ENCODE peak calls at places on chromosomes 2 and 18, in five cellular contexts. X is psoas muscle; T is left lung; D is KBM-7; U is stimulated activated CD4-positive, alpha-beta T cell treated with anti-CD3 and anti-CD28 coated beads, TNF-alpha, amount 100 ng/mL, for 48 hours. N is an unnamed sample.
A peak's percentile ranks its signal among the peaks of the same experiment; 100 is the strongest.

GRCh38 chr18:79575891-79576685 is 103.5 kb upstream of the CTDP1 start:
- DNase-seq in X (peak; percentile 68), T (peak; percentile 33), D (no peak), U (no peak), N (peak; percentile 40)

GRCh38 chr2:170266358-170266757 is 88.4 kb downstream of the MYO3B start:
- DNase-seq in X (no peak), T (no peak), D (no peak), U (no peak), N (no peak)

GRCh38 chr2:55357907-55358306 is 61.7 kb downstream of the CCDC88A start:
- DNase-seq in X (no peak), T (no peak), D (no peak), U (no peak), N (no peak)

GRCh38 chr18:44238911-44239310 is 441.8 kb upstream of the SETBP1 start:
- DNase-seq in X (no peak), T (no peak), D (no peak), U (no peak), N (no peak)

GRCh38 chr2:108922141-108922915 is 66.7 kb downstream of the EDAR start:
- DNase-seq in X (no peak), T (no peak), D (no peak), U (no peak), N (no peak)

GRCh38 chr2:6657872-6658271 is 207.8 kb downstream of the CMPK2 start:
- DNase-seq in X (no peak), T (no peak), D (no peak), U (no peak), N (no peak)

GRCh38 chr2:224252601-224253000 is 149.3 kb downstream of the FAM124B start:
- DNase-seq in X (no peak), T (no peak), D (no peak), U (no peak), N (no peak)

GRCh38 chr2:96156926-96157648 is 11.8 kb upstream of the DUSP2 start:
- DNase-seq in X (peak; percentile 42), T (no peak), D (no peak), U (no peak), N (no peak)

GRCh38 chr18:27991391-27991790 is 185.5 kb downstream of the CDH2 start:
- DNase-seq in X (no peak), T (no peak), D (no peak), U (no peak), N (no peak)

GRCh38 chr18:79579807-79580480 is 99.7 kb upstream of the CTDP1 start:
- DNase-seq in X (peak; percentile 42), T (peak; percentile 28), D (no peak), U (no peak), N (no peak)

GRCh38 chr2:172420096-172420671 is 7.2 kb upstream of the ITGA6 start:
- DNase-seq in X (no peak), T (no peak), D (no peak), U (no peak), N (no peak)

GRCh38 chr2:232368311-232368731 is 10.2 kb upstream of the ALPP start:
- DNase-seq in X (no peak), T (no peak), D (no peak), U (no peak), N (no peak)

GRCh38 chr2:113818382-113818951 is 62.0 kb upstream of the SLC35F5 start:
- DNase-seq in X (peak; percentile 58), T (peak; percentile 61), D (no peak), U (no peak), N (no peak)

GRCh38 chr18:49041677-49042570 is 91.2 kb upstream of the SMAD7 start:
- DNase-seq in X (no peak), T (no peak), D (peak; percentile 48), U (no peak), N (peak; percentile 71)

GRCh38 chr2:177998006-177998405 is 74.6 kb downstream of the PDE11A start:
- DNase-seq in X (no peak), T (no peak), D (no peak), U (no peak), N (no peak)

GRCh38 chr2:110126926-110127325 is 11.3 kb upstream of the MALL start:
- DNase-seq in X (no peak), T (no peak), D (no peak), U (no peak), N (no peak)

GRCh38 chr2:218517434-218518206 is 50.5 kb downstream of the USP37 start:
- DNase-seq in X (no peak), T (no peak), D (no peak), U (no peak), N (no peak)

GRCh38 chr2:138237657-138238384 is 263.7 kb upstream of the SPOPL start:
- DNase-seq in X (no peak), T (no peak), D (no peak), U (no peak), N (no peak)

GRCh38 chr2:163395602-163396001 is 340.2 kb downstream of the FIGN start:
- DNase-seq in X (no peak), T (no peak), D (no peak), U (no peak), N (no peak)

GRCh38 chr2:239577306-239577705 is 176.5 kb upstream of the HDAC4 start:
- DNase-seq in X (peak; percentile 39), T (no peak), D (no peak), U (no peak), N (no peak)

GRCh38 chr18:44128365-44128764 is 552.3 kb upstream of the SETBP1 start:
- DNase-seq in X (no peak), T (no peak), D (no peak), U (no peak), N (no peak)

GRCh38 chr2:239130041-239130440 is 270.8 kb downstream of the HDAC4 start:
- DNase-seq in X (peak; percentile 34), T (no peak), D (no peak), U (no peak), N (no peak)

GRCh38 chr2:25042321-25043240 is 705 bp downstream of the EFR3B start:
- DNase-seq in X (peak; percentile 67), T (peak; percentile 35), D (peak; percentile 43), U (no peak), N (peak; percentile 11)

GRCh38 chr18:7334973-7335568 is 104.2 kb downstream of the LRRC30 start:
- DNase-seq in X (no peak), T (peak; percentile 35), D (no peak), U (no peak), N (no peak)

GRCh38 chr2:219521066-219521880 is 7.0 kb downstream of the ASIC4 start:
- DNase-seq in X (no peak), T (no peak), D (peak; percentile 60), U (no peak), N (no peak)

GRCh38 chr2:207245526-207245925 is 79.8 kb upstream of the KLF7 start:
- DNase-seq in X (no peak), T (no peak), D (no peak), U (no peak), N (no peak)

GRCh38 chr2:158729873-158730620 is 65.1 kb upstream of the DAPL1 start:
- DNase-seq in X (no peak), T (no peak), D (no peak), U (no peak), N (no peak)

GRCh38 chr18:26556573-26556972 is 8.2 kb upstream of the KCTD1 start:
- DNase-seq in X (no peak), T (no peak), D (no peak), U (no peak), N (no peak)

N was measured in RPMI8226.